ENCODE peak calls at places on chromosome 5, in six cellular contexts. B is K562, C is HepG2, S is A549, R is GM12878, A is endothelial cell of umbilical vein. P is an unnamed sample.

GRCh38 chr5:115237066-115237465 is 25.6 kb downstream of the PGGT1B start:
- DNase-seq in B (no peak), S (no peak), R (no peak), A (no peak), C (no peak), P (no peak)

GRCh38 chr5:96692436-96692835 is 30.3 kb downstream of the CAST start:
- DNase-seq in S (no peak), R (no peak), B (no peak), A (no peak), C (no peak), P (no peak)

GRCh38 chr5:52469420-52469819 is 318.3 kb upstream of the ITGA1 start:
- DNase-seq in S (no peak), R (no peak), A (no peak), C (no peak), B (no peak), P (no peak)

GRCh38 chr5:177980776-177981175 is 15.3 kb downstream of the PROP1 start:
- DNase-seq in A (no peak), S (no peak), B (no peak), R (no peak), C (no peak), P (no peak)

GRCh38 chr5:78546597-78546996 is 102.0 kb downstream of the LHFPL2 start:
- DNase-seq in A (no peak), C (peak), B (no peak), R (no peak), S (no peak), P (no peak)

GRCh38 chr5:113005454-113005853 is 28.9 kb downstream of the DCP2 start:
- DNase-seq in A (no peak), R (no peak), C (no peak), B (no peak), S (no peak), P (no peak)

GRCh38 chr5:130141689-130142320 is 237.5 kb downstream of the CHSY3 start:
- DNase-seq in C (no peak), S (peak), A (peak), R (no peak), B (peak), P (peak)

GRCh38 chr5:119354522-119355243 is 1.1 kb upstream of the TNFAIP8 start:
- DNase-seq in R (no peak), B (no peak), S (no peak), C (no peak), A (no peak), P (no peak)

GRCh38 chr5:149999866-150000260 is 591 bp downstream of the TIGD6 start:
- DNase-seq in S (no peak), B (no peak), R (no peak), A (no peak), C (no peak), P (no peak)

GRCh38 chr5:135190345-135191083 is 156.5 kb upstream of the PITX1 start:
- DNase-seq in B (peak), S (no peak), A (no peak), C (no peak), R (no peak), P (no peak)

GRCh38 chr5:151925396-151925750 is 722 bp upstream of the GLRA1 start:
- DNase-seq in B (no peak), A (no peak), S (no peak), R (no peak), C (no peak), P (no peak)

GRCh38 chr5:55278778-55279177 is 28.7 kb downstream of the DHX29 start:
- DNase-seq in C (no peak), A (no peak), B (no peak), S (no peak), R (no peak), P (no peak)

DNA sequence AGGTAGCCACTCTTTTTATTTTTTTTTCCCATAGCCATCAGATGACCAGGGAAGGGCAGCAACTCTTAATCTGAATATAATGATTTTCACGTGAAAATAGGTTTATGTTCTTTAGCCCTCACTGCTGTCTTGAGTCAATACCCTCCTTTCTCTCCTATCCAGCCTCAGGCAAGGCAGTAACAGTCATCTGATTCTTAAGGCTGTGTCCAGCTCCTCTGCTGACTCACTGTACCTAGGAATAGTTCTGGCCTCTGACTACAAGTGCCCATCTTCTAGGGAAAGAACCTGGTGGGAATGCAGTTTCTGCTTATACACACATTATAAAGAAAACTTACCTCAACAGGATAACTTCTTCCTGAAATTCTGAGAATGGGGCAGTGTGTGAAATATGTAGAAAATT is 30.7 kb downstream of the DHX29 start:
- DNase-seq in C (no peak), B (no peak), A (no peak), S (no peak), R (no peak), P (no peak)
- TF ChIP-seq MAX in C (no peak), B (no peak), A (no peak), S (no peak), R (no peak), P (no peak)

GRCh38 chr5:134100283-134101011 is 14.0 kb upstream of the TCF7 start:
- DNase-seq in A (no peak), R (peak), B (no peak), S (no peak), C (no peak), P (no peak)
- TF ChIP-seq POLR2A in A (no peak), R (peak), B (no peak), S (no peak), C (no peak), P (no peak)

GRCh38 chr5:176474476-176474875 is 26.3 kb downstream of the FAF2 start:
- DNase-seq in A (no peak), R (no peak), C (no peak), S (no peak), B (peak), P (no peak)
- TF ChIP-seq MYC in A (no peak), R (no peak), C (no peak), S (no peak), B (no peak), P (no peak)

DNA sequence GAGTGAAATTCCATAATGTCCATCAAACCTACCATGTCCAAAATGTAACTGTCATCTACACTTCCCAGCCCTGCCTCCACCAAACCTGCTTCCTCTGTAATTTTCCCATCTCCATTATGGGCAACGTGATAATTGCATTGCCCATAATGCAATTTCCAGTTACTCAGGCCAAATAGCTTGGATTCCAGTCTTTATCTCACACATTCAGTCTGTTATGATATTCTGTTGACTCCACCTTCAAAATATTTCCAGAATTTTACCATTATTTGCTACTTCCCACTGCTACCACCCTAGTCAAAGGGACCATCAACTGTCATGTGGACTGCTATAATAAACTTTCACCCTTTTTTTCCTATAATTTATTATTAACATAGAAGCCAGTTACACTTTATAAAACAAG is 256.0 kb downstream of the CWC27 start:
- DNase-seq in A (no peak), S (no peak), R (no peak), C (no peak), B (no peak), P (no peak)
- TF ChIP-seq MAX in A (no peak), S (no peak), R (no peak), C (no peak), B (no peak), P (no peak)

DNA sequence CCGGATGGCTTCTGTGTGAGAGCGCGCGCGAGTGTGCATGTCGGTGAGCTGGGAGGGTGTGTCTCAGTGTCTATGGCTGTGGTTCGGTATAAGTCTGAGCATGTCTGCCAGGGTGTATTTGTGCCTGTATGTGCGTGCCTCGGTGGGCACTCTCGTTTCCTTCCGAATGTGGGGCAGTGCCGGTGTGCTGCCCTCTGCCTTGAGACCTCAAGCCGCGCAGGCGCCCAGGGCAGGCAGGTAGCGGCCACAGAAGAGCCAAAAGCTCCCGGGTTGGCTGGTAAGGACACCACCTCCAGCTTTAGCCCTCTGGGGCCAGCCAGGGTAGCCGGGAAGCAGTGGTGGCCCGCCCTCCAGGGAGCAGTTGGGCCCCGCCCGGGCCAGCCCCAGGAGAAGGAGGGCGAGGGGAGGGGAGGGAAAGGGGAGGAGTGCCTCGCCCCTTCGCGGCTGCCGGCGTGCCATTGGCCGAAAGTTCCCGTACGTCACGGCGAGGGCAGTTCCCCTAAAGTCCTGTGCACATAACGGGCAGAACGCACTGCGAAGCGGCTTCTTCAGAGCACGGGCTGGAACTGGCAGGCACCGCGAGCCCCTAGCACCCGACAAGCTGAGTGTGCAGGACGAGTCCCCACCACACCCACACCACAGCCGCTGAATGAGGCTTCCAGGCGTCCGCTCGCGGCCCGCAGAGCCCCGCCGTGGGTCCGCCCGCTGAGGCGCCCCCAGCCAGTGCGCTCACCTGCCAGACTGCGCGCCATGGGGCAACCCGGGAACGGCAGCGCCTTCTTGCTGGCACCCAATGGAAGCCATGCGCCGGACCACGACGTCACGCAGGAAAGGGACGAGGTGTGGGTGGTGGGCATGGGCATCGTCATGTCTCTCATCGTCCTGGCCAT is at the start of gene ADRB2:
- DNase-seq in A (peak), B (peak), C (peak), R (peak), S (peak), P (peak)
- TF ChIP-seq POLR2A in A (peak), B (no peak), C (no peak), R (peak), S (peak), P (peak)

DNA sequence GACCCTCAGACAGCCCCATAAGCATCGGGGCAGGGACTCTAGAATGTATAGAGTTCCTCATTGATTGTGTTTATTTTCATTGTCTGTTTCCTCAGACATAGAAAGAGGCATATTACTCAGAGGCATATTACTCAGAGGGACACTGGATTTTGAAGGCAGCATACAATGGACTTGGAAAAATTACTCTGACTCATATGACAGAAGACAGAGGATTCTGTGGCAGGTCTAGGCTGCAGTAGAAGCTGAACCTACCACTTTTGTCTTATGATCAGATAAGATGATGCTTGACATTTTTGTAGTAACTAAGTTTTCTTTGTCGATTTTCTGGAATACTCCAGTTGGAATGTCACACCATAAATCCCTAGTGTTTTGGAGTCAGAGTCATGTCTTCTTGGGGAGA is 105.2 kb downstream of the ST8SIA4 start:
- DNase-seq in C (no peak), A (peak), R (no peak), S (no peak), B (no peak), P (no peak)
- TF ChIP-seq MYC in C (no peak), A (no peak), R (no peak), S (no peak), B (no peak), P (no peak)

GRCh38 chr5:128538249-128539037 is 398 bp upstream of the FBN2 start:
- DNase-seq in B (no peak), A (peak), S (peak), C (no peak), R (no peak), P (peak)
- TF ChIP-seq MAX in B (no peak), A (no peak), S (no peak), C (no peak), R (no peak), P (no peak)

GRCh38 chr5:134149571-134150303 is 27.0 kb downstream of the SKP1 start:
- DNase-seq in B (no peak), R (no peak), S (no peak), C (peak), A (no peak), P (no peak)

GRCh38 chr5:134148986-134149539 is 27.7 kb downstream of the SKP1 start:
- DNase-seq in S (no peak), A (no peak), R (no peak), C (peak), B (no peak), P (no peak)

GRCh38 chr5:134153657-134154056 is 23.1 kb downstream of the SKP1 start:
- DNase-seq in S (no peak), C (no peak), B (no peak), A (no peak), R (no peak), P (no peak)

GRCh38 chr5:134151723-134152122 is 25.0 kb downstream of the SKP1 start:
- DNase-seq in C (no peak), S (no peak), A (no peak), R (no peak), B (no peak), P (no peak)

GRCh38 chr5:134153241-134153640 is 23.5 kb downstream of the SKP1 start:
- DNase-seq in S (no peak), R (no peak), A (no peak), C (no peak), B (no peak), P (no peak)
- TF ChIP-seq POLR2A in S (no peak), R (no peak), A (no peak), C (no peak), B (no peak), P (no peak)

GRCh38 chr5:154444559-154445421 is 1.0 kb upstream of the SAP30L start:
- DNase-seq in S (peak), A (peak), C (no peak), R (no peak), B (peak), P (peak)
- TF ChIP-seq MYC in S (no peak), A (no peak), C (no peak), R (no peak), B (no peak), P (peak)

DNA sequence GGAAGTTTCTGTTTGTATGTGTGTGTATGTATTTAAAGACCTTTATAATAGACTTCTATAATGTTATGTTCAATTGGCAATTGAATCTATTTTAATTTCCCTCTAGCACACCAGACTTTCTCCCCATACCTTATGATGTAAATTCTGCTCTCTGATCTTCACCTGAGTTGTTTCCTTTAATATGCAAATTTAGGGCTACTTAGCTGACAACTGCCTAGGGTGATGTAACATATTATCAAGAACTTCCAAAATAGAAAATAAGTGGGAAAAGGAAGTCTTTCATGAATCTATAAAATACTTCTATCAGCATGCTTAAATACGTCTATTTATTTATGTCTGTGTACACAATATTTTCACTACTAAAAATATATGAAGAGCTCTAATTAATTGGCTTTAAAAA is 923.5 kb upstream of the CDH10 start:
- DNase-seq in S (no peak), C (no peak), A (no peak), R (no peak), B (no peak), P (no peak)
- TF ChIP-seq MAX in S (no peak), C (no peak), A (no peak), R (no peak), B (no peak), P (no peak)